ENCODE peak calls at places on chromosomes 11 and 22, in four cellular contexts. P is SK-N-SH, H is HepG2, T is K562. E is an unnamed sample.

GRCh38 chr11:75195164-75195962 is 44.5 kb downstream of the SLCO2B1 start:
- DNase-seq in H (no peak), P (peak; percentile 71), T (no peak), E (no peak)

GRCh38 chr11:47918882-47919495 is 61.4 kb upstream of the PTPRJ start:
- DNase-seq in H (no peak), P (no peak), T (no peak), E (no peak)

GRCh38 chr22:47928626-47929025 is 1166.2 kb downstream of the TBC1D22A start:
- DNase-seq in T (no peak), P (no peak), H (no peak), E (no peak)

GRCh38 chr11:27735281-27735680 is 35.0 kb upstream of the BDNF start:
- DNase-seq in P (no peak), T (no peak), H (no peak), E (no peak)

GRCh38 chr22:41946360-41947180 is at the start of gene CENPM:
- DNase-seq in T (peak; percentile 85), H (peak; percentile 94), P (peak; percentile 85), E (peak; percentile 95)

GRCh38 chr11:117815262-117815803 is 9.2 kb downstream of the FXYD2 start:
- DNase-seq in P (no peak), H (no peak), T (no peak), E (no peak)

GRCh38 chr11:71435278-71435951 is 12.8 kb downstream of the DHCR7 start:
- DNase-seq in H (no peak), T (no peak), P (no peak), E (no peak)

GRCh38 chr11:100887659-100888058 is 200.6 kb downstream of the ARHGAP42 start:
- DNase-seq in H (no peak), P (no peak), T (no peak), E (no peak)

GRCh38 chr22:38148252-38148651 is 33.4 kb downstream of the PLA2G6 start:
- DNase-seq in P (no peak), T (no peak), H (no peak), E (no peak)

GRCh38 chr11:58629857-58630256 is 7.4 kb downstream of the CNTF start:
- DNase-seq in P (peak; percentile 39), T (peak; percentile 22), H (peak; percentile 60), E (no peak)

GRCh38 chr11:93225642-93226041 is 27.9 kb upstream of the SLC36A4 start:
- DNase-seq in T (no peak), P (peak; percentile 46), H (no peak), E (no peak)

GRCh38 chr11:396948-397548 is 3.0 kb downstream of the PKP3 start:
- DNase-seq in T (no peak), P (peak; percentile 95), H (peak; percentile 63), E (no peak)

GRCh38 chr11:68863553-68864265 is 22.0 kb upstream of the CPT1A start:
- DNase-seq in P (no peak), T (no peak), H (no peak), E (no peak)

GRCh38 chr11:100925935-100926334 is 203.7 kb downstream of the PGR start:
- DNase-seq in H (no peak), P (no peak), T (no peak), E (no peak)

GRCh38 chr22:40862537-40862936 is 624 bp upstream of the DNAJB7 start:
- DNase-seq in P (no peak), H (no peak), T (no peak), E (no peak)

GRCh38 chr22:26461188-26461810 is 22.3 kb downstream of the HPS4 start:
- DNase-seq in P (peak; percentile 84), T (peak; percentile 51), H (peak; percentile 24), E (peak; percentile 88)

GRCh38 chr22:27518583-27519437 is 282.7 kb downstream of the MN1 start:
- DNase-seq in H (no peak), P (peak; percentile 76), T (no peak), E (no peak)

GRCh38 chr11:6968816-6969215 is 42.6 kb downstream of the ZNF215 start:
- DNase-seq in P (no peak), T (no peak), H (no peak), E (no peak)

GRCh38 chr22:45331486-45331885 is 21.8 kb downstream of the FAM118A start:
- DNase-seq in P (no peak), T (no peak), H (no peak), E (no peak)

GRCh38 chr22:45328822-45329535 is 19.2 kb downstream of the FAM118A start:
- DNase-seq in T (no peak), H (no peak), P (peak; percentile 77), E (no peak)

GRCh38 chr22:45329536-45329936 is 19.8 kb downstream of the FAM118A start:
- DNase-seq in T (no peak), P (peak; percentile 94), H (no peak), E (no peak)

GRCh38 chr22:45332001-45332400 is 22.3 kb downstream of the FAM118A start:
- DNase-seq in H (no peak), T (no peak), P (no peak), E (no peak)

DNA sequence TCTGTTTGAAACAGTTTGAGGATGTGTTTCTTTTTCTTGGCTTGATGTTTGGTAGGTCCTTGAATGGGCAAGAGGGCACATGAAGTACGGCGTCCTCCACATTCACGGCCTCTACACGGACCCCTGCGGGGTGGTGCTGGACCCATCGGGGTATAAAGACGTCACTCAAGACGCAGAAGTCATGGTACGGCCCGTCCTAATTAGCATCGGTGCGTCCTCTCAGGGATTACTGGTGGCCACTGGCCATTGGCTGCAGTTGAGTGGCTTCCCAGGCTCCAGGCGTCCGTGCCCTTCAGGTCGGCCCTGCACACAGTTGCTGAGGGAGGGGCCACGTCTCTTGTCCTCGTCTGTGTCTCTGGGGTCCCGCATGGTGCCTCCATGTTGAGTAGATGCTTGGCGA is 20.8 kb downstream of the FAM118A start:
- DNase-seq in T (no peak), P (no peak), H (no peak), E (no peak)
- TF ChIP-seq FOXJ3 in T (no peak), P (no peak), H (no peak), E (no peak)

DNA sequence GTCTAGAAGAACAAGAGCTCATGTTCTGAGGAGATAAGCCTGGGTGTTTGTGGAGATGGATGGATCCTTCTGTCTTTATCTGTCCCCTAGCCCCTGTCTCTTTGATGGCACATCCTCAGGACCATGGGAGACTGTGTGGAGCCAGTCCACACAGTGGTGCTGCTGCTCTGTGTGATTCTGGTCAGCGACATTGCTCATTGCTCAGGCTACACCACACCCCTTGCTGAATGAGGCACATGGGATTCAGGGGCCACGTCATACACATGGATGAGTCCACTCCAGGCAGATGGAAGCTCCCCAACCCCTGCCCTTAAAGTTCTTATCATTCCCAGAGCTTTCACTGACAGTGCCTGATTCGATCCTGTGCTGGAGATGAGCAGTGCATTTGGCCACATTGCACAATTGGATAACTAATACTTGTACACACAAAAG is 222.2 kb downstream of the NAV2 start:
- DNase-seq in H (no peak), P (no peak), T (peak; percentile 33), E (no peak)
- TF ChIP-seq FOXJ3 in H (no peak), P (no peak), T (no peak), E (no peak)

DNA sequence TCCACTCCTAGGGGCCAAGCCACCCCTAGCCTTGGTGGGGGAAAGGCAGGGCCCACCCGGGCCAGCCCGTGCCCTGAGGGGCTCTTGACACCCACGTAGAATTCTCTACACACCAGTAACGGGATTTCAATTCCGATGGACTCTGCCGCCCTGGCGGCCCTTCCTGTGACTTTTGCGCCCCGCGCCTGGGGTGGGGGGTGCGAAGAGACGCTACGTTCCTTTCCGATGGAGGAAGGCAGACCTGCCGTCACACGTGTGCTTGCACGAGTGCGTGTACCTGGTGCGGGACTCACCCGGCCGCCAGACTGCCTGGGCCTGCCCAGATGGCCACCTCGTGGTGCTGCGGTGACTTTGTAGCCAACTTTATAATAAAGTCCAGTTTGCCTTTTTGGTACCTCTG is 5.5 kb downstream of the NPAS4 start:
- DNase-seq in H (no peak), T (peak; percentile 20), P (no peak), E (no peak)
- TF ChIP-seq FOXJ3 in H (no peak), T (no peak), P (no peak), E (no peak)

GRCh38 chr11:17875908-17876307 is 136.9 kb downstream of the SERGEF start:
- DNase-seq in P (no peak), H (no peak), T (no peak), E (no peak)
- TF ChIP-seq FOXJ3 in P (no peak), H (no peak), T (no peak), E (no peak)

GRCh38 chr11:86978756-86979608 is 23.8 kb upstream of the FZD4 start:
- DNase-seq in H (no peak), P (peak; percentile 50), T (peak; percentile 29), E (no peak)
- TF ChIP-seq FOXJ3 in H (no peak), P (no peak), T (no peak), E (no peak)

GRCh38 chr11:20353829-20354434 is 9.6 kb upstream of the HTATIP2 start:
- DNase-seq in P (peak; percentile 67), T (peak; percentile 49), H (peak; percentile 46), E (peak; percentile 34)

GRCh38 chr11:20357150-20357549 is 6.4 kb upstream of the HTATIP2 start:
- DNase-seq in T (no peak), H (no peak), P (no peak), E (no peak)

GRCh38 chr11:20351870-20352269 is 11.6 kb upstream of the HTATIP2 start:
- DNase-seq in T (no peak), P (no peak), H (no peak), E (no peak)

GRCh38 chr11:20351151-20351550 is 12.4 kb upstream of the HTATIP2 start:
- DNase-seq in H (no peak), T (no peak), P (no peak), E (no peak)

DNA sequence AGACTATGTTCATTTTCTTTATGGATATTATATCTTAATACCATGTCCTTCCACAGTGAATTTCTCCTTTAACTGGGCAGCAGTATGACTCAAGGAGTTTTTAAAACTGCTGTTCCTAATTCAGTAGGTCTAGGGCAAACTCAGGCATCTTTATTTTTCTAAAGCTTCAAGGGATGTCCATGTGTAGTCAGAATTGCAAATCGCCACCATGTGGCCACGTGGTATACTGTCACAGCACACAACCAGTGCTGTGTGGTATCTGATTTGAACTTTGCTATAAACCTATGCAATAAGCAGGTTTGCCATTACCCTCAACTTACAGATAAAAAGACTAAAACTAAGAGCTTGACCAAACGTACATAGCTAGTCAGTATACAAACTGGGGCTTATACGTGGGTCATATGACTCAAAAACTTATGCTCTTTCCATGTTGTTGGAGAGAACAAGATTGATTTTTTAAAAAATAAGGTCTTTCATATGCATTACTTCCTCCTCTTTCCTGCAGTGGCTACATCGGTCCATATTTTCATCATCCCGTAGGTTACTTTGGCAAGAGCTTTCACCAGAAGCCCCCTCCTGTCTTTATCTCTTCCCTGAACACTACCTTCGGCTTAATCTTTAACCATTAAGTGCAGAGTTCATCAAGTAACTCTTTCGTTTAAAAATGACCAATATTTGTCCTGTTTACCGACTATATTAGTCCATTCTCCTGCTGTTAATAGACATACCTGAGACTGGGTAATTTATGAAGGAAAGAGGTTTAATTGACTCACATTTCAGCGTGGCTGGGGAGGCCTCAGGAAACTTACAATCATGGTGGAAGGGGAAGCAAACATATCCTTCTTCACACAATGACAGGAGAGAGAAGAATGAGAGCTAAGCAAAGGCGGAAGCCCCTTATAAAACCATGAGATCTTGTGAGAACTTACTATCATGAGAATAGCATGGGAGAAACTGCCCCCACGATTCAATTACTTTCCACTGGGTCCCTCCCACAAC is 8.0 kb upstream of the HTATIP2 start:
- DNase-seq in P (peak; percentile 56), H (peak; percentile 78), T (peak; percentile 59), E (peak; percentile 46)
- TF ChIP-seq FOXJ3 in P (no peak), H (no peak), T (no peak), E (no peak)

GRCh38 chr11:113907155-113907554 is 2.6 kb downstream of the HTR3B start:
- DNase-seq in T (no peak), H (no peak), P (no peak), E (no peak)
- TF ChIP-seq FOXJ3 in T (no peak), H (no peak), P (no peak), E (no peak)